ENCODE peak calls at places on chromosomes 5 and 9, in six cellular contexts. One of them, this sample, is unnamed.

GRCh38 chr9:14062449-14063187 is 251.3 kb downstream of the NFIB start:
- DNase-seq in astrocyte: peak
- DNase-seq in GM12878: no peak
- DNase-seq in GM23338: no peak
- DNase-seq in DND-41: no peak
- DNase-seq in neural progenitor cell: no peak
- DNase-seq in this sample: no peak

GRCh38 chr5:18171684-18172083 is 537.4 kb downstream of the TAF11L14 start:
- DNase-seq in astrocyte: no peak
- DNase-seq in GM12878: no peak
- DNase-seq in GM23338: no peak
- DNase-seq in DND-41: no peak
- DNase-seq in neural progenitor cell: no peak
- DNase-seq in this sample: no peak

GRCh38 chr5:100902406-100903035 is 561 bp downstream of the ST8SIA4 start:
- DNase-seq in astrocyte: no peak
- DNase-seq in GM12878: no peak
- DNase-seq in GM23338: peak
- DNase-seq in DND-41: peak
- DNase-seq in neural progenitor cell: peak
- DNase-seq in this sample: no peak

GRCh38 chr5:145925353-145925752 is 11.0 kb upstream of the SH3RF2 start:
- DNase-seq in astrocyte: peak
- DNase-seq in GM12878: no peak
- DNase-seq in GM23338: peak
- DNase-seq in DND-41: no peak
- DNase-seq in neural progenitor cell: peak
- DNase-seq in this sample: peak

GRCh38 chr5:155514105-155514563 is 500.6 kb downstream of the KIF4B start:
- DNase-seq in astrocyte: no peak
- DNase-seq in GM12878: no peak
- DNase-seq in GM23338: no peak
- DNase-seq in DND-41: no peak
- DNase-seq in neural progenitor cell: no peak
- DNase-seq in this sample: no peak

GRCh38 chr5:34511481-34511880 is 144.6 kb upstream of the RAI14 start:
- DNase-seq in astrocyte: no peak
- DNase-seq in GM12878: no peak
- DNase-seq in GM23338: no peak
- DNase-seq in DND-41: no peak
- DNase-seq in neural progenitor cell: no peak
- DNase-seq in this sample: no peak

GRCh38 chr5:10556893-10557746 is 6.8 kb upstream of the ANKRD33B start:
- DNase-seq in astrocyte: no peak
- DNase-seq in GM12878: no peak
- DNase-seq in GM23338: no peak
- DNase-seq in DND-41: no peak
- DNase-seq in neural progenitor cell: no peak
- DNase-seq in this sample: no peak

GRCh38 chr5:130032807-130033206 is 128.5 kb downstream of the CHSY3 start:
- DNase-seq in astrocyte: no peak
- DNase-seq in GM12878: no peak
- DNase-seq in GM23338: no peak
- DNase-seq in DND-41: no peak
- DNase-seq in neural progenitor cell: no peak
- DNase-seq in this sample: no peak

GRCh38 chr9:3956081-3956701 is 343.7 kb downstream of the GLIS3 start:
- DNase-seq in astrocyte: no peak
- DNase-seq in GM12878: no peak
- DNase-seq in GM23338: no peak
- DNase-seq in DND-41: no peak
- DNase-seq in neural progenitor cell: no peak
- DNase-seq in this sample: no peak
- H3K4me3 ChIP-seq in astrocyte: no peak
- H3K4me3 ChIP-seq in GM12878: no peak
- H3K4me3 ChIP-seq in GM23338: no peak
- H3K4me3 ChIP-seq in DND-41: no peak
- H3K4me3 ChIP-seq in neural progenitor cell: no peak
- H3K4me3 ChIP-seq in this sample: no peak

DNA sequence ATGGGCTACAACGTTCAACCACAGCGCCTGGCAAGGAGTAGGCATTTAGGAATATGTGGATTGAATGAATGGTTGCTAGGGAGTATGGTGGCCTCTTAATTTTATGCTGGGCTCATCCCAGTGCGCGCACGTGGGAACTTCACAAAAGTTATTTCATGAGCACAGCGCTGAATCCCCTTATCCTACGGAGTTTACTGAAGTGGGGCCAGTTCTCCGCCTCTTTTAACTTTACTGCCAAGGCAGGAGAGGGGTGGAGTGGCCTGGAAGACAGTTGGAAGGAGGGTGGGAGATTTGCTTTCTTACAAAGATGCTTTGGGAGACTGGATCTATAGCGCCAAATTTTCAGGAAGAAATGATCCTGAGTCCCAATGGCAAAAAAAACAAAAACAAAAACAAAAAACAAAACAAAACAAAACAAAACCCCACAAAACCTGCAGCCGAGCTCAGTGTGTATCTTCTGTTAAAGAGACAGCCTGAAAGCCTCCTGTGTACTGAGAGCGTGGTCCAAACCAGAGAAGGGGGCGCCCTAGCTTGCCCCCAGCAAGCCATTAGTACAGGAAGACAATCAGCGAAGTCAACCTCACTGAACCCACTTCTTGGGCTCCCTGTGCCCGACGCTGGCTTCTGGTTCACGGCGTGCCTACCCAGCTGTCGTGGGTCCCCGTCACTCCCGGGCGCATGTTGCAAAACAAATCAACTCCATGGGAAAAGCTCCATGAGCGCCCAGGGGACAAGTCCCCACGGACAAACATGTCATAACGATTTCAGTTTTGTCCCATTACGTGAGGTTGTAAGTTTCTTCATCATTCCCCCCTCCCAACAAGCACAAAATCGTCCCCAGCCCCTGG is 326.7 kb downstream of the SH3GL2 start:
- DNase-seq in astrocyte: no peak
- DNase-seq in GM12878: no peak
- DNase-seq in GM23338: peak
- DNase-seq in DND-41: no peak
- DNase-seq in neural progenitor cell: peak
- DNase-seq in this sample: no peak
- TF ChIP-seq EZH2 in astrocyte: no peak
- TF ChIP-seq EZH2 in GM12878: no peak
- TF ChIP-seq EZH2 in GM23338: no peak
- TF ChIP-seq EZH2 in DND-41: no peak
- TF ChIP-seq EZH2 in neural progenitor cell: peak
- TF ChIP-seq EZH2 in this sample: peak

DNA sequence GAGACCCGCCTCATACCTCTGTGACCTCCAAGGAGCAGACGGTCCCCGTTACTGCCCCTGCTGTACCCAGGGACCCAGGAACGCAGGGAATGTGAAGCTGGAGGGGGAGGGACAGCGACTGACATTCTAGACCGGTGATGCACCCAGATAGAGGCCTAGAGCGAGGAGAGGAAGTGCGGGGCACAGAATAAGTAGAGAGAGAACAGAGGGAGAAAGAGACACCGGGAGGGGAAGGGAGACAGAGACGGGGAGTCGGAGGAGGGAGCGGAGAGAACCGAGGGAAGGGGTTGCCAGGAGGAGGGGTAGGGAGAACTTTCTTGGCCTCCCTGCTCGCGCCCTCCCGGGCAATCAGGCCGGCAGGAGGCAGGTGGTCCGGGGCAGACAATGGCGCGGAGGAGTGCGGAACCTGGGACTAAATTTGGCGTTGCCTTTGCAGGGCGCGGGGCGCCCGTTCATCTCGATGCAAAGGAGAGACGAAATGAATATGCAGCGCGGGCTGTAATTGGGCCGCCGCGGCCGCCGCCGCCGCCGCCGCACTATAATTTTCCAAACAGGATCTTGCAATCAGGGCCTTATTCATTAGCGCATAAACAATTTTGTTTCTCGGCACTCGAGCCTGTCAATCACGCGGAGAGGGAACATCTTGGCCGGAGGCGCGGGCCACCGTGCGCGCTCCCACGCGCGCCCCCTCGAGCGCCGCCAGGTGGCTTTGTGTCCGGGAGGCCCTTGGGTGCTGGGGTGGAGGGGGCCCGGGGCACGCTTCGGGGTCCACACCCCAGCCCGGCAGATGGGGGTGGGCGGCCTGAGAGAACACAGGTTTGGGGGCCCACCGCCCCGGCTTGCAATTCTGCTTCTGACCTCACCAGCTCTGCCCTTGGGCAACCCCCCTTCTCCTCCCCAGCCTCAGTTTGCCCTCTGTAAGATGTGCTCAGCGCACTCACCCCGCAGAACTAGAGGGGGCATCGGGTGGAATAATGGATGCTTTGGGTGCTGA is 32.9 kb downstream of the NDUFA8 start:
- DNase-seq in astrocyte: peak
- DNase-seq in GM12878: no peak
- DNase-seq in GM23338: peak
- DNase-seq in DND-41: no peak
- DNase-seq in neural progenitor cell: peak
- DNase-seq in this sample: no peak
- H3K4me3 ChIP-seq in astrocyte: peak
- H3K4me3 ChIP-seq in GM12878: no peak
- H3K4me3 ChIP-seq in GM23338: peak
- H3K4me3 ChIP-seq in DND-41: no peak
- H3K4me3 ChIP-seq in neural progenitor cell: peak
- H3K4me3 ChIP-seq in this sample: peak

GRCh38 chr5:1874820-1875219 is 7.9 kb downstream of the IRX4 start:
- DNase-seq in astrocyte: no peak
- DNase-seq in GM12878: no peak
- DNase-seq in GM23338: peak
- DNase-seq in DND-41: no peak
- DNase-seq in neural progenitor cell: peak
- DNase-seq in this sample: peak

GRCh38 chr5:1875843-1876671 is 6.7 kb downstream of the IRX4 start:
- DNase-seq in astrocyte: no peak
- DNase-seq in GM12878: no peak
- DNase-seq in GM23338: peak
- DNase-seq in DND-41: no peak
- DNase-seq in neural progenitor cell: peak
- DNase-seq in this sample: no peak

GRCh38 chr5:1875481-1875842 is 7.3 kb downstream of the IRX4 start:
- DNase-seq in astrocyte: no peak
- DNase-seq in GM12878: no peak
- DNase-seq in GM23338: peak
- DNase-seq in DND-41: no peak
- DNase-seq in neural progenitor cell: peak
- DNase-seq in this sample: no peak

GRCh38 chr5:1873242-1873959 is 9.3 kb downstream of the IRX4 start:
- DNase-seq in astrocyte: no peak
- DNase-seq in GM12878: no peak
- DNase-seq in GM23338: no peak
- DNase-seq in DND-41: no peak
- DNase-seq in neural progenitor cell: no peak
- DNase-seq in this sample: no peak

GRCh38 chr5:1874348-1874747 is 8.4 kb downstream of the IRX4 start:
- DNase-seq in astrocyte: no peak
- DNase-seq in GM12878: no peak
- DNase-seq in GM23338: peak
- DNase-seq in DND-41: no peak
- DNase-seq in neural progenitor cell: no peak
- DNase-seq in this sample: no peak
- TF ChIP-seq EZH2 in astrocyte: no peak
- TF ChIP-seq EZH2 in GM12878: no peak
- TF ChIP-seq EZH2 in GM23338: no peak
- TF ChIP-seq EZH2 in DND-41: no peak
- TF ChIP-seq EZH2 in neural progenitor cell: no peak
- TF ChIP-seq EZH2 in this sample: no peak

GRCh38 chr9:109416135-109416706 is 81.9 kb downstream of the PTPN3 start:
- DNase-seq in astrocyte: no peak
- DNase-seq in GM12878: no peak
- DNase-seq in GM23338: no peak
- DNase-seq in DND-41: peak
- DNase-seq in neural progenitor cell: no peak
- DNase-seq in this sample: no peak
- H3K4me3 ChIP-seq in astrocyte: no peak
- H3K4me3 ChIP-seq in GM12878: peak
- H3K4me3 ChIP-seq in GM23338: no peak
- H3K4me3 ChIP-seq in DND-41: no peak
- H3K4me3 ChIP-seq in neural progenitor cell: no peak
- H3K4me3 ChIP-seq in this sample: no peak

GRCh38 chr9:35691325-35691631 is 1.6 kb upstream of the TPM2 start:
- DNase-seq in astrocyte: no peak
- DNase-seq in GM12878: no peak
- DNase-seq in GM23338: peak
- DNase-seq in DND-41: no peak
- DNase-seq in neural progenitor cell: peak
- DNase-seq in this sample: no peak

GRCh38 chr9:35689601-35690446 is at the start of gene TPM2:
- DNase-seq in astrocyte: peak
- DNase-seq in GM12878: no peak
- DNase-seq in GM23338: peak
- DNase-seq in DND-41: no peak
- DNase-seq in neural progenitor cell: peak
- DNase-seq in this sample: no peak

GRCh38 chr9:35689351-35689600 is 449 bp downstream of the TPM2 start:
- DNase-seq in astrocyte: no peak
- DNase-seq in GM12878: no peak
- DNase-seq in GM23338: no peak
- DNase-seq in DND-41: no peak
- DNase-seq in neural progenitor cell: no peak
- DNase-seq in this sample: no peak

GRCh38 chr9:35691757-35692301 is 2.1 kb upstream of the TPM2 start:
- DNase-seq in astrocyte: no peak
- DNase-seq in GM12878: no peak
- DNase-seq in GM23338: peak
- DNase-seq in DND-41: no peak
- DNase-seq in neural progenitor cell: peak
- DNase-seq in this sample: no peak

DNA sequence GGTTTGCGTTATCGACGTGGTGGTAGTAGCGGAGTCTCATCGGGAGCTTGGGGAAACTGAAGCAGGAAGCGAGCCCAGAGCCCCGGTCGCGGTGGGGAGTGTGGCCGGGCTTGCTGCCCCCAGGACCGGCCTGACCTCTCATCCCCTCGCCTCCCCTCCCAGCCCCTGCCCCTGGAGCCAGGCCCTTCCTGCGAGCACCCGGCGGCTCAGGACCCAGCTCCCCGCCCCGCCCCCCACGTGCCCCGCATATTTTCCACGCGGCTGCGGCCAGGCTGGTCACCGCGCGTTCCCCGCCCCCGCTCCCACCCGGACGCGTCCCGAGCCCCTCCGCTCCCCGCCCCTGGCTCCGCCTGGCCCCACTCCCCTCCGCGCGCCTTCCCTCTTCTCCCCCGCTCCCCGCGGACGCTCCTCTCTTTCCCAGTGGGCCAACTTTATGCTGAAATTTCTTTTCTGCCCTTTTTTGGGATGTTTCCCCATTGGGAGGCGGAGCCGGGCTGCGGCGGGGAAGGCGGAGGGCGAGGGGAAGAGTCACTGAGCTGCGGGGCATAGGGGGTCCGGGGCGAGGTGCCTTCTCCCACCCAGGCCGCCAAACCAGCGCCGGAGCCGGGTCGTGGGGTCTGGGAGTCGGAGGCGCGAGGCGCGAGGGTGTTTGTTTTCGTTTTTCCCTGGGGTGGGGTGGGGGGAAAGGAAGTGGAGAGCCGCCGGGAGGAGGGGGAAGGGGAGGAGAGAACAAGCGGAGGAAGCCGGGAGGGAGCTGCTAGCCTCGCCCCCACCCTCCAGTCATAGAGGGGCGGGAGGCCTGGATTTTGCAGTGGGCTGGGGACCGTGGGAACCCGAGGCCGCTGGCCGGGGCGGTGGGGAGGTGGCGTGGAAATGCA is 961 bp upstream of the TPM2 start:
- DNase-seq in astrocyte: peak
- DNase-seq in GM12878: no peak
- DNase-seq in GM23338: peak
- DNase-seq in DND-41: peak
- DNase-seq in neural progenitor cell: peak
- DNase-seq in this sample: peak
- TF ChIP-seq EZH2 in astrocyte: no peak
- TF ChIP-seq EZH2 in GM12878: no peak
- TF ChIP-seq EZH2 in GM23338: no peak
- TF ChIP-seq EZH2 in DND-41: no peak
- TF ChIP-seq EZH2 in neural progenitor cell: no peak
- TF ChIP-seq EZH2 in this sample: no peak